ENCODE peak calls at places on chromosomes 12 and 14, in four cellular contexts. One of them, this sample, is unnamed.

GRCh38 chr14:37047996-37048395 is 124.4 kb downstream of the SLC25A21 start:
- DNase-seq in vagina: no peak
- DNase-seq in GM12865: no peak
- DNase-seq in choroid plexus epithelial cell: peak; percentile 69
- DNase-seq in this sample: no peak

GRCh38 chr12:62799126-62799736 is 135.7 kb downstream of the PPM1H start:
- DNase-seq in choroid plexus epithelial cell: peak; percentile 89
- DNase-seq in vagina: no peak
- DNase-seq in GM12865: peak; percentile 83
- DNase-seq in this sample: peak; percentile 76

GRCh38 chr14:103293465-103293864 is 40.6 kb upstream of the EIF5 start:
- DNase-seq in GM12865: no peak
- DNase-seq in vagina: no peak
- DNase-seq in choroid plexus epithelial cell: no peak
- DNase-seq in this sample: no peak

GRCh38 chr12:8697120-8697475 is 693 bp upstream of the RIMKLB start:
- DNase-seq in choroid plexus epithelial cell: peak; percentile 62
- DNase-seq in vagina: no peak
- DNase-seq in GM12865: no peak
- DNase-seq in this sample: peak; percentile 45

GRCh38 chr14:36238666-36239363 is 62.3 kb upstream of the PTCSC3 start:
- DNase-seq in vagina: no peak
- DNase-seq in choroid plexus epithelial cell: peak; percentile 35
- DNase-seq in GM12865: no peak
- DNase-seq in this sample: peak; percentile 60

GRCh38 chr12:113099364-113099763 is 36.2 kb downstream of the RASAL1 start:
- DNase-seq in choroid plexus epithelial cell: no peak
- DNase-seq in vagina: no peak
- DNase-seq in GM12865: no peak
- DNase-seq in this sample: no peak

GRCh38 chr12:20757-21156 is 45.8 kb upstream of the IQSEC3 start:
- DNase-seq in GM12865: no peak
- DNase-seq in vagina: no peak
- DNase-seq in choroid plexus epithelial cell: no peak
- DNase-seq in this sample: no peak

GRCh38 chr14:34912182-34912581 is 37.0 kb upstream of the BAZ1A start:
- DNase-seq in choroid plexus epithelial cell: peak; percentile 18
- DNase-seq in vagina: no peak
- DNase-seq in GM12865: peak; percentile 9
- DNase-seq in this sample: no peak

GRCh38 chr12:46557539-46558373 is 185.2 kb upstream of the SLC38A2 start:
- DNase-seq in choroid plexus epithelial cell: peak; percentile 53
- DNase-seq in vagina: no peak
- DNase-seq in GM12865: no peak
- DNase-seq in this sample: no peak

GRCh38 chr12:46556820-46557524 is 184.4 kb upstream of the SLC38A2 start:
- DNase-seq in GM12865: no peak
- DNase-seq in vagina: no peak
- DNase-seq in choroid plexus epithelial cell: peak; percentile 87
- DNase-seq in this sample: peak; percentile 81

GRCh38 chr12:46554461-46554860 is 181.9 kb upstream of the SLC38A2 start:
- DNase-seq in GM12865: no peak
- DNase-seq in choroid plexus epithelial cell: no peak
- DNase-seq in vagina: no peak
- DNase-seq in this sample: no peak

GRCh38 chr12:46555379-46555778 is 182.8 kb upstream of the SLC38A2 start:
- DNase-seq in choroid plexus epithelial cell: peak; percentile 93
- DNase-seq in GM12865: no peak
- DNase-seq in vagina: no peak
- DNase-seq in this sample: peak; percentile 47

GRCh38 chr12:46556105-46556559 is 183.6 kb upstream of the SLC38A2 start:
- DNase-seq in GM12865: no peak
- DNase-seq in vagina: no peak
- DNase-seq in choroid plexus epithelial cell: peak; percentile 97
- DNase-seq in this sample: peak; percentile 62
- H3K4me3 ChIP-seq in GM12865: no peak overlapping the region
- H3K4me3 ChIP-seq in vagina: no peak overlapping the region
- H3K4me3 ChIP-seq in choroid plexus epithelial cell: peak overlapping the region; percentile 15
- H3K4me3 ChIP-seq in this sample: no peak overlapping the region

GRCh38 chr12:23670684-23671083 is 278.8 kb downstream of the SOX5 start:
- DNase-seq in vagina: no peak
- DNase-seq in GM12865: no peak
- DNase-seq in choroid plexus epithelial cell: no peak
- DNase-seq in this sample: no peak
- TF ChIP-seq CTCF in vagina: no peak
- TF ChIP-seq CTCF in GM12865: no peak
- TF ChIP-seq CTCF in choroid plexus epithelial cell: no peak
- TF ChIP-seq CTCF in this sample: no peak

GRCh38 chr12:95335948-95336347 is 118.3 kb downstream of the VEZT start:
- DNase-seq in choroid plexus epithelial cell: no peak
- DNase-seq in GM12865: no peak
- DNase-seq in vagina: no peak
- DNase-seq in this sample: no peak
- H3K4me3 ChIP-seq in choroid plexus epithelial cell: peak overlapping the region; percentile 22
- H3K4me3 ChIP-seq in GM12865: no peak overlapping the region
- H3K4me3 ChIP-seq in vagina: no peak overlapping the region
- H3K4me3 ChIP-seq in this sample: no peak overlapping the region

DNA sequence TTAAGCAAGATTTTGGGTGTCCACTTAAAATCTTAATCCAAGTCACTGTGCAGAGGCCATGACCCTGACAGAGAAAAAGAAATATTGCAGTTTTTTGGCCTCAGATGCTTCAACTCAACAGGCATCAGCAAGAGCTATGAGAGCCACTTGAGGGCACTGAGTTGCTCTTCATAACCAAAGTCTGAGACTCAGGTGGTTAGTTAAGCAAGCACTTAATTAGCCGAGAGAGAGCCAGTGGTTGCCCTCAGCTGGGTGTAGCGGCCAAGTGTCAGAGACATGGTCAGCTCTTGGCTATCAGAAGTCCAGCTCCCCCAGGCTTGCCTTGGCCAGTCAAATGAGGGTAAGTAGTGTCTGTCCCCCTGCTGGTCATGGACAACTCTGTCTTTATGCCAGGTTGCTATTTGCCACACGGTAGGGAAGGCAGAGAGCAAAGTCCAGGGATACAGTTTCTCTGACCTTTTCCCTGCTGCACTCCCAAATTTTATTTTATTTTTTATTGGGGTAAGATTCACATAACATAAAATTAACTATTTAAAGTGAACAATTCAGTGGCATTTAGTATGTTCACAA is 9.0 kb upstream of the KRT71 start:
- DNase-seq in GM12865: peak; percentile 1
- DNase-seq in vagina: no peak
- DNase-seq in choroid plexus epithelial cell: peak; percentile 15
- DNase-seq in this sample: peak; percentile 2
- TF ChIP-seq CTCF in GM12865: no peak
- TF ChIP-seq CTCF in vagina: no peak
- TF ChIP-seq CTCF in choroid plexus epithelial cell: peak; percentile 51
- TF ChIP-seq CTCF in this sample: peak; percentile 68

GRCh38 chr14:91417134-91417982 is at the start of gene CCDC88C:
- DNase-seq in choroid plexus epithelial cell: no peak
- DNase-seq in GM12865: peak; percentile 84
- DNase-seq in vagina: no peak
- DNase-seq in this sample: no peak

GRCh38 chr14:91419451-91419850 is 1.8 kb upstream of the CCDC88C start:
- DNase-seq in GM12865: no peak
- DNase-seq in vagina: no peak
- DNase-seq in choroid plexus epithelial cell: no peak
- DNase-seq in this sample: no peak

GRCh38 chr14:91419044-91419397 is 1.4 kb upstream of the CCDC88C start:
- DNase-seq in GM12865: no peak
- DNase-seq in choroid plexus epithelial cell: no peak
- DNase-seq in vagina: no peak
- DNase-seq in this sample: no peak

GRCh38 chr14:91417983-91418386 is 365 bp upstream of the CCDC88C start:
- DNase-seq in GM12865: peak; percentile 85
- DNase-seq in choroid plexus epithelial cell: no peak
- DNase-seq in vagina: no peak
- DNase-seq in this sample: no peak

GRCh38 chr14:91418387-91419043 is 895 bp upstream of the CCDC88C start:
- DNase-seq in choroid plexus epithelial cell: peak; percentile 51
- DNase-seq in GM12865: peak; percentile 85
- DNase-seq in vagina: no peak
- DNase-seq in this sample: peak; percentile 49
- H3K4me3 ChIP-seq in choroid plexus epithelial cell: peak overlapping the region; percentile 42
- H3K4me3 ChIP-seq in GM12865: peak overlapping the region; percentile 77
- H3K4me3 ChIP-seq in vagina: peak overlapping the region; percentile 53
- H3K4me3 ChIP-seq in this sample: peak overlapping the region; percentile 30

GRCh38 chr14:85856430-85856829 is 326.5 kb downstream of the FLRT2 start:
- DNase-seq in GM12865: no peak
- DNase-seq in choroid plexus epithelial cell: peak; percentile 45
- DNase-seq in vagina: no peak
- DNase-seq in this sample: no peak
- TF ChIP-seq CTCF in GM12865: no peak
- TF ChIP-seq CTCF in choroid plexus epithelial cell: peak; percentile 56
- TF ChIP-seq CTCF in vagina: no peak
- TF ChIP-seq CTCF in this sample: no peak

DNA sequence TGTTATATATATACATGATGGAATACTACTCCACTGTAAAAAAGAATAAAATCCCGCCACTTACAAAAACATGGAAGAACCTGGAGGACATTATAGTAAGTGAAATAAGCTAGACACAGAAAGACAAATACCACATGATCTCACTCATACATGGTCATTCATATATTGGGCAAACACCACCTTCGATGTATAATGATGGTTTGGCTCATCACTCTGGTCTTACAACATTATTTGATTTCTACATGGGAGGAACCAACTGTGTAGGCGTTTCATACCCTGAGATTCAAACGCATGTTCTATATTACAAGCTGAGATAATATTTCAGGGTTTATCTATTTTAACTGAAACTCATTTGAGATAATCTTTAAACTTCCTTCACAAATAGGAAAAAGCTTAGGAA is 48.3 kb downstream of the ABCD2 start:
- DNase-seq in vagina: no peak
- DNase-seq in choroid plexus epithelial cell: no peak
- DNase-seq in GM12865: no peak
- DNase-seq in this sample: no peak
- H3K4me3 ChIP-seq in vagina: no peak overlapping the region
- H3K4me3 ChIP-seq in choroid plexus epithelial cell: no peak overlapping the region
- H3K4me3 ChIP-seq in GM12865: no peak overlapping the region
- H3K4me3 ChIP-seq in this sample: no peak overlapping the region

GRCh38 chr12:124466200-124467128 is 100.9 kb downstream of the NCOR2 start:
- DNase-seq in vagina: no peak
- DNase-seq in GM12865: peak; percentile 95
- DNase-seq in choroid plexus epithelial cell: peak; percentile 90
- DNase-seq in this sample: peak; percentile 81
- TF ChIP-seq CTCF in vagina: no peak
- TF ChIP-seq CTCF in GM12865: peak; percentile 46
- TF ChIP-seq CTCF in choroid plexus epithelial cell: peak; percentile 37
- TF ChIP-seq CTCF in this sample: peak; percentile 38

GRCh38 chr12:70660620-70661219 is 23.5 kb upstream of the PTPRB start:
- DNase-seq in choroid plexus epithelial cell: peak; percentile 86
- DNase-seq in vagina: no peak
- DNase-seq in GM12865: peak; percentile 4
- DNase-seq in this sample: peak; percentile 94
- H3K4me3 ChIP-seq in choroid plexus epithelial cell: no peak overlapping the region
- H3K4me3 ChIP-seq in vagina: no peak overlapping the region
- H3K4me3 ChIP-seq in GM12865: no peak overlapping the region
- H3K4me3 ChIP-seq in this sample: no peak overlapping the region

GRCh38 chr12:108320503-108321293 is 18.4 kb downstream of the CMKLR1 start:
- DNase-seq in vagina: no peak
- DNase-seq in choroid plexus epithelial cell: no peak
- DNase-seq in GM12865: peak; percentile 77
- DNase-seq in this sample: no peak

GRCh38 chr12:108323581-108323980 is 15.5 kb downstream of the CMKLR1 start:
- DNase-seq in vagina: no peak
- DNase-seq in choroid plexus epithelial cell: no peak
- DNase-seq in GM12865: no peak
- DNase-seq in this sample: no peak

GRCh38 chr12:108324678-108325358 is 14.3 kb downstream of the CMKLR1 start:
- DNase-seq in vagina: no peak
- DNase-seq in choroid plexus epithelial cell: no peak
- DNase-seq in GM12865: no peak
- DNase-seq in this sample: no peak

GRCh38 chr12:108321688-108322087 is 17.4 kb downstream of the CMKLR1 start:
- DNase-seq in vagina: no peak
- DNase-seq in GM12865: no peak
- DNase-seq in choroid plexus epithelial cell: no peak
- DNase-seq in this sample: no peak

GRCh38 chr12:108322998-108323397 is 16.1 kb downstream of the CMKLR1 start:
- DNase-seq in GM12865: no peak
- DNase-seq in choroid plexus epithelial cell: no peak
- DNase-seq in vagina: no peak
- DNase-seq in this sample: no peak
- TF ChIP-seq CTCF in GM12865: no peak
- TF ChIP-seq CTCF in choroid plexus epithelial cell: no peak
- TF ChIP-seq CTCF in vagina: no peak
- TF ChIP-seq CTCF in this sample: no peak

This sample was measured in brain microvascular endothelial cell.